ENCODE peak calls at places on chromosomes 4 and X, in eight cellular contexts. F, S, H, Z, N, G, A and W are unnamed samples.
A peak's percentile ranks its signal among the peaks of the same experiment; 100 is the strongest.

GRCh38 chrX:9503261-9503660 is 38.4 kb downstream of the TBL1X start:
- DNase-seq in A (no peak), G (no peak), S (no peak), H (no peak), N (no peak), F (no peak), Z (no peak), W (no peak)

GRCh38 chr4:142778430-142778829 is 67.7 kb downstream of the INPP4B start:
- DNase-seq in F (no peak), A (no peak), H (peak; percentile 14), G (no peak), Z (no peak), S (no peak), N (no peak), W (no peak)

GRCh38 chr4:95676190-95676589 is 127.4 kb upstream of the UNC5C start:
- DNase-seq in Z (no peak), N (no peak), S (no peak), F (no peak), A (no peak), G (no peak), H (no peak), W (no peak)

GRCh38 chr4:168832746-168833575 is 177.1 kb downstream of the CBR4 start:
- DNase-seq in F (no peak), A (peak; percentile 19), N (peak; percentile 38), S (peak; percentile 56), H (no peak), Z (peak; percentile 25), G (peak; percentile 62), W (peak; percentile 50)

GRCh38 chr4:186808635-186809018 is 85.0 kb upstream of the FAT1 start:
- DNase-seq in Z (peak; percentile 21), A (no peak), G (no peak), S (no peak), N (no peak), H (peak; percentile 53), F (no peak), W (no peak)

GRCh38 chrX:10450229-10450958 is 170.0 kb downstream of the MID1 start:
- DNase-seq in F (peak; percentile 65), N (no peak), G (no peak), A (no peak), Z (no peak), H (peak; percentile 82), S (no peak), W (no peak)

GRCh38 chr4:180827193-180827592 is 1416.0 kb upstream of the TENM3 start:
- DNase-seq in Z (no peak), S (no peak), F (no peak), A (no peak), H (peak; percentile 59), N (no peak), G (no peak), W (no peak)

GRCh38 chr4:15084780-15085179 is 82.5 kb downstream of the CPEB2 start:
- DNase-seq in N (no peak), A (no peak), Z (no peak), H (no peak), S (no peak), F (no peak), G (no peak), W (no peak)

GRCh38 chr4:150501983-150502382 is 80.0 kb upstream of the MAB21L2 start:
- DNase-seq in S (no peak), F (no peak), H (no peak), A (no peak), N (no peak), Z (no peak), G (no peak), W (no peak)

GRCh38 chrX:136491832-136492231 is 4.1 kb downstream of the BRS3 start:
- DNase-seq in S (no peak), A (no peak), H (no peak), Z (no peak), G (no peak), F (no peak), N (no peak), W (no peak)

GRCh38 chrX:8647176-8647575 is 84.8 kb downstream of the ANOS1 start:
- DNase-seq in S (no peak), H (no peak), N (no peak), G (no peak), Z (no peak), A (no peak), F (peak; percentile 89), W (no peak)

GRCh38 chr4:155179216-155179615 is 29.2 kb upstream of the NPY2R start:
- DNase-seq in F (no peak), H (peak; percentile 80), N (no peak), Z (peak; percentile 14), G (no peak), S (no peak), A (no peak), W (no peak)

GRCh38 chr4:1402516-1403101 is 3.6 kb downstream of the NKX1-1 start:
- DNase-seq in N (no peak), S (peak; percentile 39), F (no peak), Z (peak; percentile 4), G (peak; percentile 30), H (no peak), A (no peak), W (no peak)

GRCh38 chr4:8411351-8412180 is 29.0 kb downstream of the ACOX3 start:
- DNase-seq in H (no peak), G (no peak), F (no peak), Z (no peak), A (no peak), S (no peak), N (no peak), W (no peak)

GRCh38 chr4:175947117-175947722 is 118.4 kb upstream of the WDR17 start:
- DNase-seq in A (no peak), H (peak; percentile 66), N (no peak), Z (no peak), F (no peak), G (no peak), S (no peak), W (peak; percentile 27)

GRCh38 chr4:100986360-100986868 is 360.9 kb downstream of the PPP3CA start:
- DNase-seq in H (peak; percentile 8), F (no peak), Z (no peak), N (no peak), S (no peak), A (no peak), G (no peak), W (no peak)

GRCh38 chr4:186416451-186417060 is 138.8 kb downstream of the MTNR1A start:
- DNase-seq in N (no peak), A (no peak), G (no peak), H (no peak), Z (no peak), S (no peak), F (no peak), W (no peak)

GRCh38 chr4:106773106-106773905 is 262.8 kb downstream of the DKK2 start:
- DNase-seq in G (no peak), N (no peak), H (peak; percentile 2), F (no peak), S (no peak), Z (no peak), A (no peak), W (no peak)

GRCh38 chrX:150933945-150934350 is 35.5 kb upstream of the CD99L2 start:
- DNase-seq in S (no peak), H (peak; percentile 5), G (no peak), A (no peak), N (no peak), F (no peak), Z (no peak), W (no peak)

GRCh38 chr4:95049838-95050237 is 292.1 kb downstream of the BMPR1B start:
- DNase-seq in F (no peak), H (peak; percentile 34), Z (no peak), S (no peak), G (no peak), N (no peak), A (no peak), W (no peak)

GRCh38 chr4:157270108-157270507 is 49.6 kb downstream of the GRIA2 start:
- DNase-seq in F (no peak), N (no peak), Z (no peak), G (no peak), H (no peak), S (no peak), A (no peak), W (no peak)

GRCh38 chr4:124937993-124938392 is 225.5 kb upstream of the ANKRD50 start:
- DNase-seq in S (no peak), F (no peak), N (no peak), G (no peak), H (no peak), Z (no peak), A (no peak), W (no peak)

GRCh38 chr4:124936427-124936826 is 223.9 kb upstream of the ANKRD50 start:
- DNase-seq in F (no peak), A (no peak), N (peak; percentile 90), G (peak; percentile 49), Z (peak; percentile 57), S (no peak), H (peak; percentile 87), W (peak; percentile 7)

GRCh38 chr4:124940387-124940786 is 227.9 kb upstream of the ANKRD50 start:
- DNase-seq in N (no peak), A (no peak), G (no peak), H (peak; percentile 97), F (peak; percentile 84), Z (no peak), S (no peak), W (no peak)

GRCh38 chr4:124939908-124940307 is 227.4 kb upstream of the ANKRD50 start:
- DNase-seq in F (peak; percentile 86), S (no peak), Z (no peak), H (no peak), A (no peak), G (no peak), N (no peak), W (no peak)

DNA sequence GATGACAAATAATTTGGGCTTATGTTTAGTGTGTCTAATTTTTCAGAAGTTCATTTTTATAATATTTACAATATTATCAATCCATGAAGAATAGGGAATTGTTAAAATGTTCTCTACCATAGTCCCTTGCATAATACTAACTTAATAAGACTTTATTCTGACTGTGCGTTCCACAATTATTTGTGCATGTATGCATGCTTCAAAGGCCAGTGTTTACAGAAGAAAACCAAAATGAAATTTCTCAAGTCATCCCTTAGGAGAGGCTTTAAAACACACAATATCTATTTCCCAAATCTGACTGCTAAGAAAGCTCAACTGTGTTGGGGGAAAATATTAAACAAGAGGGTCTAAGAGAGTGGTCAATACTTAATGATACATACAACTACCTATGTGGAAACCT is 226.3 kb upstream of the ANKRD50 start:
- DNase-seq in N (no peak), Z (no peak), A (no peak), H (peak; percentile 51), G (no peak), F (no peak), S (no peak), W (no peak)
- H3K4me1 ChIP-seq in N (peaks cover 36% of the 10 kb centered on the region), Z (no peaks in the 10 kb centered on the region), A (no peaks in the 10 kb centered on the region), H (peaks cover 7% of the 10 kb centered on the region), G (peaks cover 3% of the 10 kb centered on the region), F (peaks cover 42% of the 10 kb centered on the region), S (no peaks in the 10 kb centered on the region), W (no peaks in the 10 kb centered on the region)

GRCh38 chr4:159220353-159220752 is 117.5 kb downstream of the RAPGEF2 start:
- DNase-seq in N (no peak), S (no peak), H (no peak), G (no peak), F (no peak), Z (no peak), A (no peak), W (no peak)
- H3K4me1 ChIP-seq in N (peaks cover 73% of the 10 kb centered on the region), S (no peaks in the 10 kb centered on the region), H (no peaks in the 10 kb centered on the region), G (peaks cover 7% of the 10 kb centered on the region), F (no peaks in the 10 kb centered on the region), Z (no peaks in the 10 kb centered on the region), A (peaks cover 3% of the 10 kb centered on the region), W (peaks cover 3% of the 10 kb centered on the region)

GRCh38 chr4:74111576-74111975 is 12.6 kb upstream of the CXCL2 start:
- DNase-seq in F (no peak), N (no peak), A (no peak), Z (no peak), G (no peak), S (no peak), H (no peak), W (no peak)
- H3K4me1 ChIP-seq in F (peaks cover 41% of the 10 kb centered on the region), N (peaks cover 28% of the 10 kb centered on the region), A (peaks cover 18% of the 10 kb centered on the region), Z (no peaks in the 10 kb centered on the region), G (peaks cover 7% of the 10 kb centered on the region), S (peaks cover 4% of the 10 kb centered on the region), H (peaks cover 21% of the 10 kb centered on the region), W (no peaks in the 10 kb centered on the region)

GRCh38 chr4:6794189-6794588 is 11.7 kb downstream of the KIAA0232 start:
- DNase-seq in A (no peak), N (no peak), H (no peak), F (no peak), G (no peak), S (no peak), Z (no peak), W (no peak)
- H3K4me1 ChIP-seq in A (peaks cover 45% of the 10 kb centered on the region), N (peaks cover 56% of the 10 kb centered on the region), H (no peaks in the 10 kb centered on the region), F (peaks cover 13% of the 10 kb centered on the region), G (no peaks in the 10 kb centered on the region), S (no peaks in the 10 kb centered on the region), Z (no peaks in the 10 kb centered on the region), W (peaks cover 32% of the 10 kb centered on the region)